ENCODE peak calls at places on chromosomes 6 and 20, in ten cellular contexts. One of them, this sample, is unnamed.

GRCh38 chr6:112639436-112639835 is 292.3 kb downstream of the RFPL4B start:
- DNase-seq in foreskin fibroblast: peak
- DNase-seq in cardiac fibroblast: peak
- DNase-seq in CD4-positive, alpha-beta T cell: no peak
- DNase-seq in coronary artery: no peak
- DNase-seq in lower leg skin: no peak
- DNase-seq in tibial nerve: no peak
- DNase-seq in HCT116: no peak
- DNase-seq in psoas muscle: no peak
- DNase-seq in heart left ventricle: no peak
- DNase-seq in this sample: no peak

GRCh38 chr6:20698675-20699074 is 164.4 kb downstream of the CDKAL1 start:
- DNase-seq in foreskin fibroblast: no peak
- DNase-seq in cardiac fibroblast: no peak
- DNase-seq in CD4-positive, alpha-beta T cell: no peak
- DNase-seq in coronary artery: no peak
- DNase-seq in lower leg skin: no peak
- DNase-seq in tibial nerve: no peak
- DNase-seq in HCT116: no peak
- DNase-seq in psoas muscle: no peak
- DNase-seq in heart left ventricle: no peak
- DNase-seq in this sample: no peak

GRCh38 chr6:113385020-113385431 is 472.1 kb upstream of the MARCKS start:
- DNase-seq in foreskin fibroblast: no peak
- DNase-seq in cardiac fibroblast: peak
- DNase-seq in CD4-positive, alpha-beta T cell: no peak
- DNase-seq in coronary artery: no peak
- DNase-seq in lower leg skin: no peak
- DNase-seq in tibial nerve: no peak
- DNase-seq in HCT116: no peak
- DNase-seq in psoas muscle: no peak
- DNase-seq in heart left ventricle: no peak
- DNase-seq in this sample: no peak

GRCh38 chr6:42088101-42088591 is 37.8 kb downstream of the TAF8 start:
- DNase-seq in foreskin fibroblast: peak
- DNase-seq in cardiac fibroblast: peak
- DNase-seq in CD4-positive, alpha-beta T cell: no peak
- DNase-seq in coronary artery: no peak
- DNase-seq in lower leg skin: no peak
- DNase-seq in tibial nerve: no peak
- DNase-seq in HCT116: no peak
- DNase-seq in psoas muscle: no peak
- DNase-seq in heart left ventricle: peak
- DNase-seq in this sample: no peak

GRCh38 chr20:7516631-7517051 is 423.6 kb downstream of the HAO1 start:
- DNase-seq in foreskin fibroblast: peak
- DNase-seq in cardiac fibroblast: no peak
- DNase-seq in CD4-positive, alpha-beta T cell: no peak
- DNase-seq in coronary artery: no peak
- DNase-seq in lower leg skin: no peak
- DNase-seq in tibial nerve: no peak
- DNase-seq in HCT116: no peak
- DNase-seq in psoas muscle: no peak
- DNase-seq in heart left ventricle: no peak
- DNase-seq in this sample: no peak

GRCh38 chr6:16450821-16451220 is 212.4 kb downstream of the GMPR start:
- DNase-seq in foreskin fibroblast: peak
- DNase-seq in cardiac fibroblast: peak
- DNase-seq in CD4-positive, alpha-beta T cell: no peak
- DNase-seq in coronary artery: no peak
- DNase-seq in lower leg skin: no peak
- DNase-seq in tibial nerve: no peak
- DNase-seq in HCT116: no peak
- DNase-seq in psoas muscle: no peak
- DNase-seq in heart left ventricle: no peak
- DNase-seq in this sample: no peak

GRCh38 chr6:152952866-152953509 is 29.9 kb downstream of the FBXO5 start:
- DNase-seq in foreskin fibroblast: no peak
- DNase-seq in cardiac fibroblast: peak
- DNase-seq in CD4-positive, alpha-beta T cell: no peak
- DNase-seq in coronary artery: no peak
- DNase-seq in lower leg skin: no peak
- DNase-seq in tibial nerve: no peak
- DNase-seq in HCT116: peak
- DNase-seq in psoas muscle: no peak
- DNase-seq in heart left ventricle: no peak
- DNase-seq in this sample: no peak

GRCh38 chr20:815914-816606 is 17.5 kb upstream of the FAM110A start:
- DNase-seq in foreskin fibroblast: peak
- DNase-seq in cardiac fibroblast: peak
- DNase-seq in CD4-positive, alpha-beta T cell: peak
- DNase-seq in coronary artery: peak
- DNase-seq in lower leg skin: peak
- DNase-seq in tibial nerve: no peak
- DNase-seq in HCT116: peak
- DNase-seq in psoas muscle: peak
- DNase-seq in heart left ventricle: peak
- DNase-seq in this sample: peak

GRCh38 chr20:32240220-32240619 is 32.5 kb downstream of the POFUT1 start:
- DNase-seq in foreskin fibroblast: no peak
- DNase-seq in cardiac fibroblast: no peak
- DNase-seq in CD4-positive, alpha-beta T cell: no peak
- DNase-seq in coronary artery: no peak
- DNase-seq in lower leg skin: no peak
- DNase-seq in tibial nerve: no peak
- DNase-seq in HCT116: no peak
- DNase-seq in psoas muscle: no peak
- DNase-seq in heart left ventricle: no peak
- DNase-seq in this sample: no peak

GRCh38 chr20:64212750-64213149 is 42.8 kb upstream of the PCMTD2 start:
- DNase-seq in foreskin fibroblast: peak
- DNase-seq in cardiac fibroblast: peak
- DNase-seq in CD4-positive, alpha-beta T cell: no peak
- DNase-seq in coronary artery: no peak
- DNase-seq in lower leg skin: no peak
- DNase-seq in tibial nerve: no peak
- DNase-seq in HCT116: no peak
- DNase-seq in psoas muscle: peak
- DNase-seq in heart left ventricle: peak
- DNase-seq in this sample: no peak

GRCh38 chr6:160010067-160010466 is 41.2 kb downstream of the IGF2R start:
- DNase-seq in foreskin fibroblast: peak
- DNase-seq in cardiac fibroblast: peak
- DNase-seq in CD4-positive, alpha-beta T cell: no peak
- DNase-seq in coronary artery: no peak
- DNase-seq in lower leg skin: no peak
- DNase-seq in tibial nerve: peak
- DNase-seq in HCT116: no peak
- DNase-seq in psoas muscle: peak
- DNase-seq in heart left ventricle: peak
- DNase-seq in this sample: no peak

GRCh38 chr20:52340036-52340634 is 148.6 kb upstream of the ZFP64 start:
- DNase-seq in foreskin fibroblast: no peak
- DNase-seq in cardiac fibroblast: no peak
- DNase-seq in CD4-positive, alpha-beta T cell: no peak
- DNase-seq in coronary artery: no peak
- DNase-seq in lower leg skin: no peak
- DNase-seq in tibial nerve: no peak
- DNase-seq in HCT116: no peak
- DNase-seq in psoas muscle: no peak
- DNase-seq in heart left ventricle: no peak
- DNase-seq in this sample: no peak

GRCh38 chr6:158270389-158271127 is 41.7 kb upstream of the TULP4 start:
- DNase-seq in foreskin fibroblast: no peak
- DNase-seq in cardiac fibroblast: no peak
- DNase-seq in CD4-positive, alpha-beta T cell: no peak
- DNase-seq in coronary artery: no peak
- DNase-seq in lower leg skin: peak
- DNase-seq in tibial nerve: no peak
- DNase-seq in HCT116: no peak
- DNase-seq in psoas muscle: no peak
- DNase-seq in heart left ventricle: no peak
- DNase-seq in this sample: peak

GRCh38 chr6:76706566-76706965 is 634.1 kb upstream of the IMPG1 start:
- DNase-seq in foreskin fibroblast: no peak
- DNase-seq in cardiac fibroblast: no peak
- DNase-seq in CD4-positive, alpha-beta T cell: no peak
- DNase-seq in coronary artery: no peak
- DNase-seq in lower leg skin: no peak
- DNase-seq in tibial nerve: no peak
- DNase-seq in HCT116: no peak
- DNase-seq in psoas muscle: no peak
- DNase-seq in heart left ventricle: no peak
- DNase-seq in this sample: no peak

GRCh38 chr6:134152767-134153485 is 100.5 kb upstream of the SLC2A12 start:
- DNase-seq in foreskin fibroblast: no peak
- DNase-seq in cardiac fibroblast: no peak
- DNase-seq in CD4-positive, alpha-beta T cell: no peak
- DNase-seq in coronary artery: no peak
- DNase-seq in lower leg skin: no peak
- DNase-seq in tibial nerve: no peak
- DNase-seq in HCT116: no peak
- DNase-seq in psoas muscle: no peak
- DNase-seq in heart left ventricle: no peak
- DNase-seq in this sample: no peak
- TF ChIP-seq CTCF in foreskin fibroblast: no peak
- TF ChIP-seq CTCF in cardiac fibroblast: no peak
- TF ChIP-seq CTCF in CD4-positive, alpha-beta T cell: no peak
- TF ChIP-seq CTCF in coronary artery: no peak
- TF ChIP-seq CTCF in lower leg skin: no peak
- TF ChIP-seq CTCF in tibial nerve: no peak
- TF ChIP-seq CTCF in HCT116: no peak
- TF ChIP-seq CTCF in psoas muscle: no peak
- TF ChIP-seq CTCF in heart left ventricle: no peak
- TF ChIP-seq CTCF in this sample: no peak

GRCh38 chr6:3195695-3196497 is 31.6 kb downstream of the TUBB2B start:
- DNase-seq in foreskin fibroblast: no peak
- DNase-seq in cardiac fibroblast: no peak
- DNase-seq in CD4-positive, alpha-beta T cell: no peak
- DNase-seq in coronary artery: no peak
- DNase-seq in lower leg skin: peak
- DNase-seq in tibial nerve: no peak
- DNase-seq in HCT116: peak
- DNase-seq in psoas muscle: no peak
- DNase-seq in heart left ventricle: no peak
- DNase-seq in this sample: peak
- TF ChIP-seq CTCF in foreskin fibroblast: no peak
- TF ChIP-seq CTCF in cardiac fibroblast: no peak
- TF ChIP-seq CTCF in CD4-positive, alpha-beta T cell: no peak
- TF ChIP-seq CTCF in coronary artery: no peak
- TF ChIP-seq CTCF in lower leg skin: no peak
- TF ChIP-seq CTCF in tibial nerve: no peak
- TF ChIP-seq CTCF in HCT116: peak
- TF ChIP-seq CTCF in psoas muscle: peak
- TF ChIP-seq CTCF in heart left ventricle: no peak
- TF ChIP-seq CTCF in this sample: no peak

DNA sequence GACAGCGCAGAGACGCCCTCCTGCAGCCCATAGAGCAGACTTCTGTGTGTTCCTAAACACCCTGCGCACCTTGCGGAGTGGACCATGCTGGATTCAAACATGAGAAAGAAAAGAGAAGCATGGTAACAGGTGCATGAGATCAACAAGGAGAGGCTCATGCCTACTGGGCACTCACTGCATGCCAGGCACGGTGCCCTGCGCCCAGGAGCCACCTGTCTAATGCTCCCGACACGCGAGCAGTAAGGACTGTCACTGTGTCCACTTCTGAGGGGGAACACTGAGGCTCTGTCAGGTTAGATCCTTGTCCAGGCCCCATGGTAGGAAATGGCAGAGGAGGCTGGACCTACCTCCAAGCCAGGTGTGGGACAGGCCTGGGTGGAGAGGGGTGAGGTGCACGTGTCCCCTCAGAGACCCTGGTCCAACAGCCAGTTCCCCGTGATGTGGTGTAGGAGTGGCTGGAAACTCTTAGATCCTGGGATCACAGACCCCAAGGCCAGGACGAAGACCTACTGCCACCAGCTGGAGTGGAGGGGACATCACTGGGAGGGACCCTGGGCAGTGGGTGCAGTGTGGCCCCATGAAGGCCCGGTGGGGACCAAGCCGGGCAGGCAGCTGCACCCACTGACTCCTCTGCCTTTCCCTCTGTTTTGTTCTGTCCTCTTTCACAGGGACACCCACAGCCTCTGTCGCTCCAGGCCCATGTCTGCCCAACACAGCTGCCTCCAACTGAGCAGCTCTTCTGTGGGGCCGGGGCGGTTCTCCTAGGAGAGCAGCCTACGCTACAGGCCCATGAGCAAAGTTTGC is 29.5 kb downstream of the ZBP1 start:
- DNase-seq in foreskin fibroblast: no peak
- DNase-seq in cardiac fibroblast: no peak
- DNase-seq in CD4-positive, alpha-beta T cell: no peak
- DNase-seq in coronary artery: no peak
- DNase-seq in lower leg skin: no peak
- DNase-seq in tibial nerve: no peak
- DNase-seq in HCT116: no peak
- DNase-seq in psoas muscle: no peak
- DNase-seq in heart left ventricle: no peak
- DNase-seq in this sample: no peak
- TF ChIP-seq CTCF in foreskin fibroblast: no peak
- TF ChIP-seq CTCF in cardiac fibroblast: no peak
- TF ChIP-seq CTCF in CD4-positive, alpha-beta T cell: no peak
- TF ChIP-seq CTCF in coronary artery: no peak
- TF ChIP-seq CTCF in lower leg skin: no peak
- TF ChIP-seq CTCF in tibial nerve: no peak
- TF ChIP-seq CTCF in HCT116: no peak
- TF ChIP-seq CTCF in psoas muscle: no peak
- TF ChIP-seq CTCF in heart left ventricle: no peak
- TF ChIP-seq CTCF in this sample: no peak

GRCh38 chr6:3371222-3371949 is 85.5 kb downstream of the SLC22A23 start:
- DNase-seq in foreskin fibroblast: no peak
- DNase-seq in cardiac fibroblast: no peak
- DNase-seq in CD4-positive, alpha-beta T cell: no peak
- DNase-seq in coronary artery: no peak
- DNase-seq in lower leg skin: no peak
- DNase-seq in tibial nerve: no peak
- DNase-seq in HCT116: no peak
- DNase-seq in psoas muscle: no peak
- DNase-seq in heart left ventricle: no peak
- DNase-seq in this sample: no peak

GRCh38 chr6:3369985-3370360 is 86.9 kb downstream of the SLC22A23 start:
- DNase-seq in foreskin fibroblast: no peak
- DNase-seq in cardiac fibroblast: no peak
- DNase-seq in CD4-positive, alpha-beta T cell: no peak
- DNase-seq in coronary artery: no peak
- DNase-seq in lower leg skin: no peak
- DNase-seq in tibial nerve: no peak
- DNase-seq in HCT116: no peak
- DNase-seq in psoas muscle: no peak
- DNase-seq in heart left ventricle: no peak
- DNase-seq in this sample: no peak

GRCh38 chr6:3372184-3372846 is 84.5 kb downstream of the SLC22A23 start:
- DNase-seq in foreskin fibroblast: no peak
- DNase-seq in cardiac fibroblast: no peak
- DNase-seq in CD4-positive, alpha-beta T cell: no peak
- DNase-seq in coronary artery: no peak
- DNase-seq in lower leg skin: no peak
- DNase-seq in tibial nerve: no peak
- DNase-seq in HCT116: no peak
- DNase-seq in psoas muscle: no peak
- DNase-seq in heart left ventricle: no peak
- DNase-seq in this sample: no peak

GRCh38 chr6:3368701-3369100 is 88.1 kb downstream of the SLC22A23 start:
- DNase-seq in foreskin fibroblast: no peak
- DNase-seq in cardiac fibroblast: no peak
- DNase-seq in CD4-positive, alpha-beta T cell: no peak
- DNase-seq in coronary artery: no peak
- DNase-seq in lower leg skin: no peak
- DNase-seq in tibial nerve: no peak
- DNase-seq in HCT116: no peak
- DNase-seq in psoas muscle: no peak
- DNase-seq in heart left ventricle: no peak
- DNase-seq in this sample: no peak

GRCh38 chr6:3370361-3371221 is 86.3 kb downstream of the SLC22A23 start:
- DNase-seq in foreskin fibroblast: no peak
- DNase-seq in cardiac fibroblast: no peak
- DNase-seq in CD4-positive, alpha-beta T cell: no peak
- DNase-seq in coronary artery: no peak
- DNase-seq in lower leg skin: no peak
- DNase-seq in tibial nerve: no peak
- DNase-seq in HCT116: no peak
- DNase-seq in psoas muscle: no peak
- DNase-seq in heart left ventricle: no peak
- DNase-seq in this sample: no peak
- TF ChIP-seq CTCF in foreskin fibroblast: no peak
- TF ChIP-seq CTCF in cardiac fibroblast: no peak
- TF ChIP-seq CTCF in CD4-positive, alpha-beta T cell: no peak
- TF ChIP-seq CTCF in coronary artery: no peak
- TF ChIP-seq CTCF in lower leg skin: no peak
- TF ChIP-seq CTCF in tibial nerve: no peak
- TF ChIP-seq CTCF in HCT116: no peak
- TF ChIP-seq CTCF in psoas muscle: no peak
- TF ChIP-seq CTCF in heart left ventricle: no peak
- TF ChIP-seq CTCF in this sample: no peak